ENCODE peak calls at places on chromosomes 6 and 20, in ten cellular contexts. A is CD8-positive, alpha-beta T cell; F is hepatocyte; Q is sigmoid colon; O is body of pancreas; K is neural progenitor cell; I is thoracic aorta; T is SK-N-SH; R is stomach; H is breast epithelium. S is an unnamed sample.

GRCh38 chr20:48262955-48263354 is 477.7 kb upstream of the SULF2 start:
- DNase-seq in A (no peak), F (no peak), Q (no peak), O (no peak), K (no peak), I (no peak), T (no peak), R (no peak), H (no peak), S (no peak)

GRCh38 chr6:106715922-106716321 is 86.5 kb downstream of the QRSL1 start:
- DNase-seq in A (no peak), F (no peak), Q (no peak), O (no peak), K (no peak), I (no peak), T (no peak), R (no peak), H (no peak), S (no peak)

GRCh38 chr20:59159091-59159821 is 4.4 kb upstream of the ZNF831 start:
- DNase-seq in A (peak; percentile 81), F (no peak), Q (no peak), O (no peak), K (peak; percentile 38), I (no peak), T (no peak), R (no peak), H (no peak), S (no peak)

GRCh38 chr6:5553767-5554166 is 292.5 kb downstream of the FARS2 start:
- DNase-seq in A (no peak), F (no peak), Q (no peak), O (no peak), K (no peak), I (no peak), T (no peak), R (no peak), H (no peak), S (no peak)

GRCh38 chr6:139194740-139195139 is 59.9 kb downstream of the HECA start:
- DNase-seq in A (no peak), F (no peak), Q (no peak), O (no peak), K (no peak), I (no peak), T (no peak), R (no peak), H (no peak), S (peak; percentile 18)

GRCh38 chr20:48210111-48211029 is 425.1 kb upstream of the SULF2 start:
- DNase-seq in A (no peak), F (no peak), Q (no peak), O (no peak), K (no peak), I (no peak), T (no peak), R (no peak), H (no peak), S (no peak)

GRCh38 chr6:150702675-150703074 is 103.0 kb downstream of the PLEKHG1 start:
- DNase-seq in A (no peak), F (no peak), Q (no peak), O (no peak), K (no peak), I (no peak), T (no peak), R (no peak), H (no peak), S (no peak)

GRCh38 chr6:112245511-112246203 is 8.7 kb downstream of the LAMA4 start:
- DNase-seq in A (no peak), F (no peak), Q (no peak), O (no peak), K (no peak), I (no peak), T (no peak), R (no peak), H (no peak), S (no peak)

GRCh38 chr6:158910484-158911075 is 89.4 kb downstream of the RSPH3 start:
- DNase-seq in A (no peak), F (peak; percentile 45), Q (no peak), O (no peak), K (peak; percentile 76), I (no peak), T (no peak), R (peak; percentile 57), H (no peak), S (peak; percentile 51)

GRCh38 chr20:17835240-17835940 is 133.2 kb downstream of the SNX5 start:
- DNase-seq in A (no peak), F (peak; percentile 41), Q (peak; percentile 88), O (peak; percentile 40), K (no peak), I (peak; percentile 68), T (no peak), R (no peak), H (peak; percentile 79), S (no peak)

GRCh38 chr20:53769041-53769440 is 175.4 kb upstream of the ZNF217 start:
- DNase-seq in A (no peak), F (no peak), Q (no peak), O (no peak), K (no peak), I (no peak), T (no peak), R (no peak), H (no peak), S (no peak)

GRCh38 chr6:151690303-151690702 is 117.2 kb upstream of the ESR1 start:
- DNase-seq in A (no peak), F (no peak), Q (no peak), O (no peak), K (no peak), I (no peak), T (no peak), R (no peak), H (no peak), S (no peak)

GRCh38 chr20:57476073-57476526 is 48.8 kb downstream of the CTCFL start:
- DNase-seq in A (no peak), F (no peak), Q (peak; percentile 36), O (no peak), K (no peak), I (no peak), T (no peak), R (no peak), H (no peak), S (no peak)

GRCh38 chr20:1312308-1312707 is 16.6 kb downstream of the SDCBP2 start:
- DNase-seq in A (no peak), F (no peak), Q (no peak), O (no peak), K (no peak), I (no peak), T (no peak), R (no peak), H (no peak), S (no peak)

GRCh38 chr6:10528170-10528981 is 7.2 kb downstream of the GCNT2 start:
- DNase-seq in A (peak; percentile 56), F (peak; percentile 70), Q (no peak), O (peak; percentile 45), K (no peak), I (no peak), T (no peak), R (peak; percentile 74), H (no peak), S (no peak)

GRCh38 chr20:9520096-9520495 is 5.7 kb downstream of the LAMP5 start:
- DNase-seq in A (no peak), F (no peak), Q (no peak), O (no peak), K (peak; percentile 84), I (no peak), T (no peak), R (no peak), H (no peak), S (no peak)
- H3K27me3 ChIP-seq in A (no peaks in the 10 kb centered on the region), F (peaks cover 52% of the 10 kb centered on the region), Q (peaks cover 20% of the 10 kb centered on the region), O (no peaks in the 10 kb centered on the region), K (peaks cover 47% of the 10 kb centered on the region), I (no peaks in the 10 kb centered on the region), T (peaks cover 11% of the 10 kb centered on the region), R (no peaks in the 10 kb centered on the region), H (peaks cover 15% of the 10 kb centered on the region), S (no peaks in the 10 kb centered on the region)

GRCh38 chr6:17031961-17032360 is 69.9 kb upstream of the STMND1 start:
- DNase-seq in A (no peak), F (no peak), Q (no peak), O (no peak), K (no peak), I (no peak), T (no peak), R (no peak), H (no peak), S (no peak)

GRCh38 chr6:17038316-17038715 is 63.5 kb upstream of the STMND1 start:
- DNase-seq in A (no peak), F (no peak), Q (no peak), O (no peak), K (no peak), I (no peak), T (no peak), R (no peak), H (no peak), S (no peak)

GRCh38 chr6:17035257-17035757 is 66.5 kb upstream of the STMND1 start:
- DNase-seq in A (no peak), F (peak; percentile 62), Q (no peak), O (no peak), K (no peak), I (no peak), T (no peak), R (no peak), H (no peak), S (no peak)

GRCh38 chr6:17035994-17036393 is 65.9 kb upstream of the STMND1 start:
- DNase-seq in A (no peak), F (no peak), Q (no peak), O (no peak), K (no peak), I (no peak), T (no peak), R (no peak), H (no peak), S (no peak)

GRCh38 chr6:17032595-17033591 is 69.0 kb upstream of the STMND1 start:
- DNase-seq in A (no peak), F (peak; percentile 82), Q (peak; percentile 91), O (peak; percentile 85), K (no peak), I (peak; percentile 58), T (no peak), R (peak; percentile 70), H (peak; percentile 65), S (peak; percentile 91)
- H3K4me3 ChIP-seq in A (no peak overlapping the region), F (no peak overlapping the region), Q (no peak overlapping the region), O (no peak overlapping the region), K (no peak overlapping the region), I (peak overlapping the region; percentile 55), T (peak overlapping the region; percentile 27), R (peak overlapping the region; percentile 22), H (no peak overlapping the region), S (no peak overlapping the region)

DNA sequence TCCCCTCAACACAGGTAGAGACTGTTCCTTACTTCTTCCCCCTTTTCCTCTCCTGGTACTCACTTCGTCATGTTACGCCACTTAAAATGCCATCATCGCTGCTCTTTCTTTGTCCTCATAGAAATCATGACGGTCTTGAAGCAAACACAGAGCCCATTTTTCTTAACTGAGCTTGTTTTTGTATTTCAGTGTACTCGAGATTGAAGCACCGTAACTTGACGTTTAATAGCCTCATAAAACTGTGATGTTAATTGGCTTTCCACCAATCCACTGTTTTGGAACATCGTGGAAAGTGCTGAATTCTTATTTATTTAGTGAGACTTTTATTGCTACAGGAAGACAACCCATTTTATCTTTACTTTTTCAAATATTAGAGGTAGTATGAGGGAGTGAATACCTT is 38.7 kb downstream of the DUSP22 start:
- DNase-seq in A (no peak), F (no peak), Q (peak; percentile 34), O (no peak), K (no peak), I (no peak), T (no peak), R (no peak), H (no peak), S (no peak)
- H3K4me1 ChIP-seq in A (peaks cover 1% of the 10 kb centered on the region), F (no peaks in the 10 kb centered on the region), Q (no peaks in the 10 kb centered on the region), O (peaks cover 7% of the 10 kb centered on the region), K (no peaks in the 10 kb centered on the region), I (peaks cover 19% of the 10 kb centered on the region), T (no peaks in the 10 kb centered on the region), R (peaks cover 7% of the 10 kb centered on the region), H (peaks cover 4% of the 10 kb centered on the region), S (no peaks in the 10 kb centered on the region)

GRCh38 chr6:66435321-66435720 is 728.3 kb upstream of the EYS start:
- DNase-seq in A (no peak), F (no peak), Q (no peak), O (no peak), K (no peak), I (no peak), T (no peak), R (no peak), H (no peak), S (no peak)
- H3K27me3 ChIP-seq in A (no peaks in the 10 kb centered on the region), F (no peaks in the 10 kb centered on the region), Q (no peaks in the 10 kb centered on the region), O (no peaks in the 10 kb centered on the region), K (no peaks in the 10 kb centered on the region), I (no peaks in the 10 kb centered on the region), T (no peaks in the 10 kb centered on the region), R (no peaks in the 10 kb centered on the region), H (no peaks in the 10 kb centered on the region), S (no peaks in the 10 kb centered on the region)